ENCODE peak calls at places on chromosomes 11 and 22, in five cellular contexts. S, R, V, E and A are unnamed samples.

GRCh38 chr11:11027271-11027670 is 169.4 kb upstream of the ZBED5 start:
- DNase-seq in S (no peak), R (no peak), E (no peak), V (peak; percentile 67), A (no peak)

GRCh38 chr11:108224908-108225786 is 2.3 kb downstream of the ATM start:
- DNase-seq in V (peak; percentile 11), E (no peak), R (no peak), S (no peak), A (no peak)

GRCh38 chr11:71120346-71120963 is 131.9 kb downstream of the SHANK2 start:
- DNase-seq in V (no peak), R (peak; percentile 41), E (peak; percentile 94), S (peak; percentile 87), A (peak; percentile 95)

GRCh38 chr22:30196141-30196866 is 50.3 kb downstream of the LIF start:
- DNase-seq in V (peak; percentile 99), R (no peak), S (peak; percentile 87), E (peak; percentile 99), A (peak; percentile 90)

GRCh38 chr22:44707752-44708151 is 5.7 kb downstream of the PRR5 start:
- DNase-seq in R (no peak), E (no peak), S (no peak), V (peak; percentile 16), A (no peak)

GRCh38 chr22:35352214-35353111 is 28.4 kb upstream of the HMOX1 start:
- DNase-seq in V (no peak), S (peak; percentile 74), R (no peak), E (peak; percentile 68), A (peak; percentile 89)

GRCh38 chr11:47007579-47007978 is 71.0 kb downstream of the CSTPP1 start:
- DNase-seq in V (no peak), R (no peak), S (no peak), E (no peak), A (no peak)

GRCh38 chr11:73350908-73351636 is 25.1 kb upstream of the RELT start:
- DNase-seq in E (peak; percentile 56), S (peak; percentile 56), R (no peak), V (peak; percentile 90), A (peak; percentile 81)

GRCh38 chr22:24584871-24585411 is 7.9 kb downstream of the LRRC75B start:
- DNase-seq in S (no peak), E (no peak), V (no peak), R (no peak), A (peak; percentile 46)

GRCh38 chr11:71062199-71062598 is 190.2 kb downstream of the SHANK2 start:
- DNase-seq in R (no peak), S (no peak), E (no peak), V (no peak), A (peak; percentile 55)

GRCh38 chr11:85874265-85874664 is 19.1 kb downstream of the CCDC83 start:
- DNase-seq in S (no peak), E (no peak), V (peak; percentile 25), R (no peak), A (no peak)

GRCh38 chr22:45757936-45758335 is 86.3 kb downstream of the ATXN10 start:
- DNase-seq in S (no peak), V (no peak), E (no peak), R (no peak), A (no peak)

GRCh38 chr22:29043906-29044575 is 17.6 kb downstream of the C22orf31 start:
- DNase-seq in E (no peak), V (peak; percentile 75), R (no peak), S (no peak), A (no peak)

GRCh38 chr22:39699631-39700348 is 129.2 kb downstream of the CACNA1I start:
- DNase-seq in E (no peak), R (peak; percentile 53), S (no peak), V (no peak), A (no peak)

GRCh38 chr11:69309800-69310280 is 15.9 kb downstream of the MYEOV start:
- DNase-seq in E (no peak), R (no peak), S (no peak), V (no peak), A (no peak)

GRCh38 chr11:63945482-63946163 is 6.8 kb downstream of the NAA40 start:
- DNase-seq in R (peak; percentile 30), S (peak; percentile 73), V (peak; percentile 87), E (peak; percentile 82), A (peak; percentile 90)

GRCh38 chr11:31720225-31720624 is 90.9 kb downstream of the PAX6 start:
- DNase-seq in R (no peak), E (no peak), S (no peak), V (no peak), A (no peak)

GRCh38 chr11:78645226-78646202 is 70.8 kb upstream of the NARS2 start:
- DNase-seq in V (peak; percentile 84), S (peak; percentile 85), R (peak; percentile 73), E (peak; percentile 81), A (peak; percentile 97)

GRCh38 chr11:86502137-86502536 is 127.5 kb downstream of the CCDC81 start:
- DNase-seq in R (no peak), E (no peak), V (no peak), S (no peak), A (no peak)

GRCh38 chr11:111957663-111958415 is 20.7 kb downstream of the DIXDC1 start:
- DNase-seq in R (no peak), V (no peak), E (no peak), S (no peak), A (no peak)

GRCh38 chr11:39461065-39461464 is 1998.4 kb downstream of the LRRC4C start:
- DNase-seq in S (no peak), E (no peak), V (no peak), R (no peak), A (no peak)

GRCh38 chr22:29313126-29314071 is 2.1 kb downstream of the RASL10A start:
- DNase-seq in S (peak; percentile 92), R (no peak), E (peak; percentile 96), V (no peak), A (peak; percentile 93)

GRCh38 chr22:37661160-37661924 is 2.8 kb downstream of the PDXP start:
- DNase-seq in R (no peak), S (no peak), V (peak; percentile 79), E (peak; percentile 72), A (peak; percentile 73)

GRCh38 chr11:122900803-122901202 is 18.2 kb downstream of the JHY start:
- DNase-seq in E (no peak), R (no peak), V (peak; percentile 11), S (no peak), A (no peak)

GRCh38 chr11:639324-639977 is 2.4 kb downstream of the DRD4 start:
- DNase-seq in R (no peak), E (no peak), S (no peak), V (no peak), A (peak; percentile 54)

GRCh38 chr11:70552167-70552435 is 153.8 kb downstream of the CTTN start:
- DNase-seq in R (no peak), S (no peak), V (no peak), E (no peak), A (no peak)

GRCh38 chr11:45846174-45846675 is 1.1 kb upstream of the CRY2 start:
- DNase-seq in S (no peak), E (no peak), V (no peak), R (no peak), A (no peak)

GRCh38 chr11:31809857-31810778 is 1.0 kb downstream of the PAX6 start:
- DNase-seq in V (peak; percentile 63), E (peak; percentile 74), R (no peak), S (peak; percentile 64), A (peak; percentile 85)

DNA sequence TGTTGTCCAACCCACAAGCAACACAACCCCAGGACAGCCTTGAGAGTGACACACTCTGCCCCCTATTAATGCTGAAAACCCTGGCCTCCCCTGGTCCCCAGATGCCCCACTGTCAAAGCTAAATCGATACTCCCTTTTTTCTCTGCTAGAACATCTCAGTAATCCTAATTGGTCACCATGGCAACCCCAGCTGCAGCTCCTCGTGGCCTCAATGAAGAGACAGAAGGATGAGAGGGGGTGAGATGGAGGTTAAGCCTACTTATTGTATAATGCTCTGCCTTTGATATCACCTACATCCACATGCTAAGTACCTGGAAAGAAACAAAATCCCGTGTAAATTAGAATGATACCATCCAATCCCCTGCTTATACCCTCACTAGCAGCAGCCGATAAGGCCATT is 399.7 kb downstream of the BUD13 start:
- DNase-seq in S (no peak), V (no peak), R (no peak), E (no peak), A (no peak)
- H3K9ac ChIP-seq in S (no peak overlapping the region), V (no peak overlapping the region), R (no peak overlapping the region), E (no peak overlapping the region), A (no peak overlapping the region)

GRCh38 chr11:124760806-124761205 is 1.3 kb downstream of the ESAM start:
- DNase-seq in V (no peak), E (no peak), R (no peak), S (no peak), A (peak; percentile 44)
- H3K27me3 ChIP-seq in V (peaks cover 73% of the 10 kb centered on the region), E (peaks cover 57% of the 10 kb centered on the region), R (peaks cover 50% of the 10 kb centered on the region), S (peaks cover 59% of the 10 kb centered on the region), A (peaks cover 71% of the 10 kb centered on the region)

GRCh38 chr11:62664405-62665074 is 470 bp downstream of the C11orf98 start:
- DNase-seq in V (no peak), E (peak; percentile 92), R (no peak), S (peak; percentile 74), A (peak; percentile 88)

GRCh38 chr11:62666259-62666926 is 1.3 kb downstream of the CSKMT start:
- DNase-seq in E (no peak), S (no peak), V (no peak), R (no peak), A (peak; percentile 57)

GRCh38 chr11:62667460-62667859 is 2.3 kb downstream of the CSKMT start:
- DNase-seq in E (no peak), V (no peak), S (no peak), R (no peak), A (no peak)

GRCh38 chr11:62665630-62666258 is 632 bp downstream of the CSKMT start:
- DNase-seq in R (peak; percentile 43), V (peak; percentile 77), S (no peak), E (peak; percentile 57), A (peak; percentile 60)

DNA sequence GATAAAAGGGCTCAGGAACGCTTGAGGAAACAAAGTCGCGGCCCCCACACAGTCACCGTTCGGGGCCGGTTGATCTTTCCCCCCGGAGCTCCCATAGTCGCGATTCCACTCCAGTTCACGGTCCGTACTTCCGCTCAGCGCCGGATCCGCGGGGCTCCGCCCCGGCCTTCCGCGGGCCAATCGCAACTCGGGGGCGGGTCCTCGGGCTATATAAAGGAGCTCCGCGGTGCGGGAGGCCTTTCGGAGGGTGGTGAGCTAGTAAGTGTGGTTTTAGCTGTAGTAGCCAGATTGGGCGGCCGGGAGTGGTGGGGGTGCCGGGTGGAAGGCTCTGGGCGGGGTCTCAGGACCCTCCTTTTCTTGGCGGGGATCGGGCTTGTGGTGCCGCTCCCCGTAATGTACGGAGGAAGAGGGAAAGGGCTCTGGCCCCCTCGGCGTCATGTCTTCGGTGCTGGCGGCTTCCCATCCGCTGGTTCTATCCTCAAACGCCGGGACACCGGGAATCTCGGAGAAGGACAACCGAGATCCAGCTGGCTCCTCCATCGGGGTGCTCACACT is at the start of the genes C11orf98 and CSKMT:
- DNase-seq in V (peak; percentile 97), R (peak; percentile 93), E (peak; percentile 96), S (peak; percentile 92), A (peak; percentile 98)
- H3K9ac ChIP-seq in V (peak within 1 kb of the TSS; percentile 94), R (peak within 1 kb of the TSS; percentile 95), E (peak within 1 kb of the TSS; percentile 96), S (peak within 1 kb of the TSS; percentile 95), A (peak within 1 kb of the TSS; percentile 91)

GRCh38 chr11:130088909-130089668 is 19.4 kb downstream of the APLP2 start:
- DNase-seq in S (no peak), E (no peak), V (no peak), R (no peak), A (no peak)

GRCh38 chr11:130086627-130087026 is 16.9 kb downstream of the APLP2 start:
- DNase-seq in V (no peak), S (no peak), E (no peak), R (no peak), A (no peak)

GRCh38 chr11:130087294-130087926 is 17.7 kb downstream of the APLP2 start:
- DNase-seq in R (no peak), E (no peak), V (no peak), S (no peak), A (no peak)

GRCh38 chr11:130088217-130088616 is 18.5 kb downstream of the APLP2 start:
- DNase-seq in S (no peak), V (no peak), E (no peak), R (no peak), A (no peak)

GRCh38 chr11:130085671-130086070 is 16.0 kb downstream of the APLP2 start:
- DNase-seq in R (no peak), V (no peak), S (no peak), E (no peak), A (no peak)
- H3K27me3 ChIP-seq in R (no peaks in the 10 kb centered on the region), V (no peaks in the 10 kb centered on the region), S (no peaks in the 10 kb centered on the region), E (no peaks in the 10 kb centered on the region), A (no peaks in the 10 kb centered on the region)